ENCODE peak calls at places on chromosomes 7 and 10, in nine cellular contexts. One of them, this sample, is unnamed.

GRCh38 chr7:103113164-103113563 is 35.7 kb downstream of the NAPEPLD start:
- DNase-seq in AG04449: peak
- DNase-seq in uterus: no peak
- DNase-seq in AG10803: peak
- DNase-seq in RWPE2: peak
- DNase-seq in LNCaP clone FGC: no peak
- DNase-seq in cardiac fibroblast: peak
- DNase-seq in lower lobe of right lung: no peak
- DNase-seq in thyroid gland: no peak
- DNase-seq in this sample: no peak

GRCh38 chr10:93386496-93387369 is 95.4 kb downstream of the MYOF start:
- DNase-seq in RWPE2: no peak
- DNase-seq in cardiac fibroblast: peak
- DNase-seq in uterus: no peak
- DNase-seq in AG04449: no peak
- DNase-seq in LNCaP clone FGC: no peak
- DNase-seq in thyroid gland: no peak
- DNase-seq in AG10803: peak
- DNase-seq in lower lobe of right lung: peak
- DNase-seq in this sample: peak

GRCh38 chr7:127594490-127594889 is 954 bp downstream of the FSCN3 start:
- DNase-seq in cardiac fibroblast: no peak
- DNase-seq in thyroid gland: no peak
- DNase-seq in AG04449: no peak
- DNase-seq in AG10803: no peak
- DNase-seq in LNCaP clone FGC: no peak
- DNase-seq in RWPE2: no peak
- DNase-seq in uterus: no peak
- DNase-seq in lower lobe of right lung: no peak
- DNase-seq in this sample: no peak

GRCh38 chr7:96188623-96188991 is 133.3 kb downstream of the SLC25A13 start:
- DNase-seq in thyroid gland: no peak
- DNase-seq in AG10803: peak
- DNase-seq in LNCaP clone FGC: no peak
- DNase-seq in cardiac fibroblast: no peak
- DNase-seq in AG04449: no peak
- DNase-seq in uterus: no peak
- DNase-seq in lower lobe of right lung: no peak
- DNase-seq in RWPE2: no peak
- DNase-seq in this sample: no peak

GRCh38 chr10:67033878-67034277 is 108.0 kb downstream of the LRRTM3 start:
- DNase-seq in lower lobe of right lung: no peak
- DNase-seq in thyroid gland: no peak
- DNase-seq in LNCaP clone FGC: no peak
- DNase-seq in uterus: no peak
- DNase-seq in AG04449: no peak
- DNase-seq in cardiac fibroblast: no peak
- DNase-seq in RWPE2: no peak
- DNase-seq in AG10803: no peak
- DNase-seq in this sample: no peak

GRCh38 chr10:29533046-29533445 is 101.7 kb downstream of the SVIL start:
- DNase-seq in RWPE2: no peak
- DNase-seq in cardiac fibroblast: no peak
- DNase-seq in uterus: no peak
- DNase-seq in LNCaP clone FGC: no peak
- DNase-seq in AG04449: no peak
- DNase-seq in thyroid gland: no peak
- DNase-seq in AG10803: no peak
- DNase-seq in lower lobe of right lung: no peak
- DNase-seq in this sample: no peak

GRCh38 chr10:121058082-121058481 is 206.9 kb downstream of the WDR11 start:
- DNase-seq in RWPE2: no peak
- DNase-seq in AG04449: no peak
- DNase-seq in LNCaP clone FGC: no peak
- DNase-seq in AG10803: no peak
- DNase-seq in cardiac fibroblast: no peak
- DNase-seq in lower lobe of right lung: no peak
- DNase-seq in uterus: no peak
- DNase-seq in thyroid gland: no peak
- DNase-seq in this sample: no peak

GRCh38 chr10:132606536-132607316 is 69.1 kb downstream of the INPP5A start:
- DNase-seq in cardiac fibroblast: peak
- DNase-seq in thyroid gland: peak
- DNase-seq in RWPE2: peak
- DNase-seq in LNCaP clone FGC: no peak
- DNase-seq in lower lobe of right lung: no peak
- DNase-seq in AG04449: no peak
- DNase-seq in uterus: peak
- DNase-seq in AG10803: no peak
- DNase-seq in this sample: no peak

GRCh38 chr7:158424011-158424410 is 163.6 kb downstream of the PTPRN2 start:
- DNase-seq in RWPE2: no peak
- DNase-seq in AG04449: no peak
- DNase-seq in AG10803: no peak
- DNase-seq in thyroid gland: no peak
- DNase-seq in uterus: no peak
- DNase-seq in LNCaP clone FGC: no peak
- DNase-seq in lower lobe of right lung: no peak
- DNase-seq in cardiac fibroblast: no peak
- DNase-seq in this sample: no peak

GRCh38 chr7:3218561-3219225 is 82.4 kb upstream of the SDK1 start:
- DNase-seq in RWPE2: no peak
- DNase-seq in lower lobe of right lung: no peak
- DNase-seq in thyroid gland: no peak
- DNase-seq in AG04449: no peak
- DNase-seq in uterus: no peak
- DNase-seq in LNCaP clone FGC: peak
- DNase-seq in cardiac fibroblast: no peak
- DNase-seq in AG10803: no peak
- DNase-seq in this sample: no peak

GRCh38 chr10:123331438-123331837 is 177.2 kb downstream of the BUB3 start:
- DNase-seq in uterus: no peak
- DNase-seq in LNCaP clone FGC: peak
- DNase-seq in RWPE2: no peak
- DNase-seq in AG04449: no peak
- DNase-seq in lower lobe of right lung: no peak
- DNase-seq in cardiac fibroblast: peak
- DNase-seq in thyroid gland: no peak
- DNase-seq in AG10803: no peak
- DNase-seq in this sample: no peak

GRCh38 chr7:130959743-130960207 is 225.8 kb upstream of the KLF14 start:
- DNase-seq in lower lobe of right lung: no peak
- DNase-seq in cardiac fibroblast: peak
- DNase-seq in AG04449: no peak
- DNase-seq in AG10803: peak
- DNase-seq in LNCaP clone FGC: no peak
- DNase-seq in RWPE2: no peak
- DNase-seq in thyroid gland: no peak
- DNase-seq in uterus: no peak
- DNase-seq in this sample: peak

GRCh38 chr7:22700559-22701002 is 26.4 kb upstream of the IL6 start:
- DNase-seq in lower lobe of right lung: no peak
- DNase-seq in AG10803: peak
- DNase-seq in LNCaP clone FGC: no peak
- DNase-seq in thyroid gland: no peak
- DNase-seq in RWPE2: no peak
- DNase-seq in cardiac fibroblast: peak
- DNase-seq in AG04449: no peak
- DNase-seq in uterus: no peak
- DNase-seq in this sample: peak

GRCh38 chr7:41029072-41029492 is 673.8 kb downstream of the INHBA start:
- DNase-seq in uterus: no peak
- DNase-seq in thyroid gland: peak
- DNase-seq in lower lobe of right lung: no peak
- DNase-seq in LNCaP clone FGC: no peak
- DNase-seq in cardiac fibroblast: peak
- DNase-seq in AG10803: peak
- DNase-seq in RWPE2: peak
- DNase-seq in AG04449: no peak
- DNase-seq in this sample: no peak

GRCh38 chr7:135161669-135162068 is 8.8 kb downstream of the CYREN start:
- DNase-seq in AG04449: no peak
- DNase-seq in uterus: no peak
- DNase-seq in lower lobe of right lung: no peak
- DNase-seq in LNCaP clone FGC: no peak
- DNase-seq in cardiac fibroblast: no peak
- DNase-seq in thyroid gland: no peak
- DNase-seq in AG10803: no peak
- DNase-seq in RWPE2: no peak
- DNase-seq in this sample: no peak

GRCh38 chr10:12333382-12334185 is 15.8 kb upstream of the CAMK1D start:
- DNase-seq in AG10803: peak
- DNase-seq in thyroid gland: peak
- DNase-seq in RWPE2: peak
- DNase-seq in LNCaP clone FGC: peak
- DNase-seq in lower lobe of right lung: peak
- DNase-seq in AG04449: peak
- DNase-seq in uterus: peak
- DNase-seq in cardiac fibroblast: peak
- DNase-seq in this sample: peak

DNA sequence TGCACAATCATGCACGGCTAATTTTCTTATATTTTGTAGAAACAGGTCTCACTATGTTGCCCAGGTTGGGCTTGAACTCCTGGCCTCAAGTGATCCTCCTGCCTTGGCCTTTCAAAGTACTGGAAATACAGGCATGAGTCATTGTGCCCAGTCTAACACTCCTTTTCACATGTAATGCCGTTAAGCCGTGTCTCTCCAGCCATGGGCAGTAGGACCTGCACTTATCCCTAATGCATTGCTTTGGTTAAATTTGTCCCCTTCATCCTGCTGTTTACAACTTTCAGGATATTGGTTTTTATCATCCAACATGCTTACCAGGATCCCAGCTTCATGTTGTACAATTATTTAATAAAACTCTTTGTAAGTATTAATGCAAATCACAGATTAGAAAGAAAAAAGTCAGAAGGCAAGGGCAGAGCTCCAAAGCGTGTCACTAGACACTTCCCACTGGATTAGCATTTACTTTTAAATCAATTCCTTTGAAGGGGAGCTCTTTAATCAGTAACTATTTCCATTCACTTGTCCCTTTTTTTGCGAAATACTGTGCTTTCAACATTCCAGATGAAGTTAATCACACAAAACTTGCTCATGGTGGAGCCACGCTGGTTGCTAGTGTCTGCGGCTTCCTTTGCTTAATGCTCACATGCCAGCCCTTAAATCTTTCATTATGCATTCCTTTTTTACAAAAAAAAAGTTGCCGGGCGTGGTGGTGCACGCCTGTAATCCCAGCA is 256.0 kb upstream of the AUTS2 start:
- DNase-seq in lower lobe of right lung: no peak
- DNase-seq in AG04449: peak
- DNase-seq in RWPE2: no peak
- DNase-seq in AG10803: peak
- DNase-seq in thyroid gland: no peak
- DNase-seq in uterus: no peak
- DNase-seq in LNCaP clone FGC: no peak
- DNase-seq in cardiac fibroblast: no peak
- DNase-seq in this sample: no peak
- TF ChIP-seq CTCF in lower lobe of right lung: no peak
- TF ChIP-seq CTCF in AG04449: no peak
- TF ChIP-seq CTCF in RWPE2: no peak
- TF ChIP-seq CTCF in AG10803: no peak
- TF ChIP-seq CTCF in thyroid gland: no peak
- TF ChIP-seq CTCF in uterus: no peak
- TF ChIP-seq CTCF in LNCaP clone FGC: no peak
- TF ChIP-seq CTCF in cardiac fibroblast: no peak
- TF ChIP-seq CTCF in this sample: no peak

GRCh38 chr7:66277492-66277891 is 72.4 kb downstream of the TPST1 start:
- DNase-seq in uterus: no peak
- DNase-seq in lower lobe of right lung: no peak
- DNase-seq in LNCaP clone FGC: no peak
- DNase-seq in AG10803: no peak
- DNase-seq in AG04449: no peak
- DNase-seq in thyroid gland: no peak
- DNase-seq in cardiac fibroblast: no peak
- DNase-seq in RWPE2: no peak
- DNase-seq in this sample: no peak
- H3K4me3 ChIP-seq in uterus: no peak
- H3K4me3 ChIP-seq in lower lobe of right lung: no peak
- H3K4me3 ChIP-seq in LNCaP clone FGC: no peak
- H3K4me3 ChIP-seq in AG10803: no peak
- H3K4me3 ChIP-seq in AG04449: no peak
- H3K4me3 ChIP-seq in thyroid gland: no peak
- H3K4me3 ChIP-seq in cardiac fibroblast: no peak
- H3K4me3 ChIP-seq in RWPE2: no peak
- H3K4me3 ChIP-seq in this sample: no peak

GRCh38 chr7:106964455-106964854 is 80.0 kb upstream of the PRKAR2B start:
- DNase-seq in AG10803: no peak
- DNase-seq in uterus: no peak
- DNase-seq in thyroid gland: no peak
- DNase-seq in cardiac fibroblast: no peak
- DNase-seq in LNCaP clone FGC: no peak
- DNase-seq in AG04449: no peak
- DNase-seq in lower lobe of right lung: no peak
- DNase-seq in RWPE2: no peak
- DNase-seq in this sample: no peak

GRCh38 chr7:106962751-106963150 is 81.8 kb upstream of the PRKAR2B start:
- DNase-seq in LNCaP clone FGC: no peak
- DNase-seq in AG10803: no peak
- DNase-seq in thyroid gland: no peak
- DNase-seq in uterus: no peak
- DNase-seq in cardiac fibroblast: no peak
- DNase-seq in lower lobe of right lung: no peak
- DNase-seq in AG04449: no peak
- DNase-seq in RWPE2: no peak
- DNase-seq in this sample: no peak

GRCh38 chr7:106957766-106958165 is 86.7 kb upstream of the PRKAR2B start:
- DNase-seq in thyroid gland: no peak
- DNase-seq in uterus: no peak
- DNase-seq in LNCaP clone FGC: no peak
- DNase-seq in AG04449: no peak
- DNase-seq in lower lobe of right lung: no peak
- DNase-seq in RWPE2: no peak
- DNase-seq in AG10803: no peak
- DNase-seq in cardiac fibroblast: no peak
- DNase-seq in this sample: no peak

DNA sequence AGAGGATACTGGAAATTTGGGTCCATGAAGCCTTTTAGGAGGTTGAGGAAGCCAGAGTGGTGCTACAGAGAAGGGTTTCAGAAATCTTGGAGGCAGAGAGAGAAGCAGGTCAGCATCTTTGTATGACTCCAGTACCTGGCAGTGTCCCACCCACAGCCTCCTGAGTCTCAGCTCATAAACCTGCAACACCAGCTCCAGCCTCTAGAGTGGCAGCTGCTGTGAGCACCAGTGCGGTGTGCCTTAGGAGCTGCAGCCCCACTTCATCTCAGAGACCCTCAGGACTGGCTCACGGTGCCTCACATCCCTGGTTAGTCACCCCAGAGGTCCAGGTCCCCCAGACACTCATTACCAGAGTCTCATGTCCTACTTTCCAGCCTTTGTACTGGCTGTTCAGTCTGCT is 84.8 kb upstream of the PRKAR2B start:
- DNase-seq in lower lobe of right lung: no peak
- DNase-seq in LNCaP clone FGC: no peak
- DNase-seq in uterus: no peak
- DNase-seq in AG10803: no peak
- DNase-seq in RWPE2: no peak
- DNase-seq in AG04449: no peak
- DNase-seq in cardiac fibroblast: no peak
- DNase-seq in thyroid gland: no peak
- DNase-seq in this sample: peak
- TF ChIP-seq CTCF in lower lobe of right lung: no peak
- TF ChIP-seq CTCF in LNCaP clone FGC: no peak
- TF ChIP-seq CTCF in uterus: no peak
- TF ChIP-seq CTCF in AG10803: peak
- TF ChIP-seq CTCF in RWPE2: no peak
- TF ChIP-seq CTCF in AG04449: peak
- TF ChIP-seq CTCF in cardiac fibroblast: peak
- TF ChIP-seq CTCF in thyroid gland: no peak
- TF ChIP-seq CTCF in this sample: peak

GRCh38 chr10:90998733-90999511 is 78.0 kb upstream of the ANKRD1 start:
- DNase-seq in AG10803: peak
- DNase-seq in AG04449: no peak
- DNase-seq in LNCaP clone FGC: no peak
- DNase-seq in uterus: no peak
- DNase-seq in cardiac fibroblast: no peak
- DNase-seq in RWPE2: no peak
- DNase-seq in lower lobe of right lung: no peak
- DNase-seq in thyroid gland: no peak
- DNase-seq in this sample: peak
- H3K4me3 ChIP-seq in AG10803: no peak
- H3K4me3 ChIP-seq in AG04449: no peak
- H3K4me3 ChIP-seq in LNCaP clone FGC: no peak
- H3K4me3 ChIP-seq in uterus: no peak
- H3K4me3 ChIP-seq in cardiac fibroblast: no peak
- H3K4me3 ChIP-seq in RWPE2: no peak
- H3K4me3 ChIP-seq in lower lobe of right lung: no peak
- H3K4me3 ChIP-seq in thyroid gland: no peak
- H3K4me3 ChIP-seq in this sample: peak

This sample was measured in GM12865.